ENCODE peak calls at places on chromosomes 11 and 22, in nine cellular contexts. A, C, S, Z, G, P, B, Q and O are unnamed samples.

GRCh38 chr11:96338910-96339703 is 3.9 kb downstream of the MAML2 start:
- DNase-seq in A (peak), C (peak), S (no peak), Z (peak), G (peak), P (peak), B (peak), Q (no peak), O (peak)

GRCh38 chr11:3340025-3340424 is 38.9 kb downstream of the ZNF195 start:
- DNase-seq in A (no peak), C (peak), S (peak), Z (peak), G (no peak), P (no peak), B (no peak), Q (no peak), O (peak)

GRCh38 chr22:42164901-42165300 is 34.3 kb upstream of the CYP2D6 start:
- DNase-seq in A (no peak), C (no peak), S (no peak), Z (no peak), G (no peak), P (no peak), B (no peak), Q (no peak), O (no peak)

GRCh38 chr22:35393116-35394010 is 6.6 kb upstream of the MCM5 start:
- DNase-seq in A (no peak), C (no peak), S (no peak), Z (no peak), G (no peak), P (no peak), B (no peak), Q (no peak), O (no peak)

GRCh38 chr11:96188625-96189006 is 154.4 kb downstream of the MAML2 start:
- DNase-seq in A (peak), C (peak), S (no peak), Z (peak), G (peak), P (no peak), B (peak), Q (no peak), O (no peak)

GRCh38 chr22:31130873-31131272 is 8.1 kb downstream of the INPP5J start:
- DNase-seq in A (no peak), C (no peak), S (no peak), Z (no peak), G (no peak), P (no peak), B (no peak), Q (no peak), O (no peak)

GRCh38 chr11:67584205-67584880 is 731 bp downstream of the GSTP1 start:
- DNase-seq in A (peak), C (no peak), S (no peak), Z (peak), G (peak), P (peak), B (no peak), Q (peak), O (peak)

GRCh38 chr22:17732251-17732854 is 41.9 kb downstream of the BID start:
- DNase-seq in A (no peak), C (no peak), S (no peak), Z (no peak), G (no peak), P (no peak), B (no peak), Q (no peak), O (no peak)

GRCh38 chr11:44624761-44625221 is 59.3 kb downstream of the CD82 start:
- DNase-seq in A (peak), C (no peak), S (no peak), Z (no peak), G (no peak), P (no peak), B (no peak), Q (no peak), O (no peak)

GRCh38 chr11:8642226-8642625 is 40.2 kb downstream of the TRIM66 start:
- DNase-seq in A (no peak), C (no peak), S (no peak), Z (no peak), G (no peak), P (no peak), B (no peak), Q (no peak), O (peak)

GRCh38 chr11:95084509-95084908 is 5.1 kb upstream of the ENDOD1 start:
- DNase-seq in A (peak), C (no peak), S (no peak), Z (peak), G (no peak), P (no peak), B (peak), Q (no peak), O (no peak)

GRCh38 chr22:33492210-33492651 is 428.0 kb downstream of the LARGE1 start:
- DNase-seq in A (no peak), C (no peak), S (no peak), Z (no peak), G (no peak), P (no peak), B (no peak), Q (no peak), O (no peak)

GRCh38 chr22:32331918-32332725 is 25.5 kb upstream of the RFPL3 start:
- DNase-seq in A (no peak), C (no peak), S (no peak), Z (no peak), G (no peak), P (no peak), B (no peak), Q (no peak), O (no peak)

GRCh38 chr22:44890416-44891292 is 119.2 kb downstream of the PHF21B start:
- DNase-seq in A (no peak), C (no peak), S (no peak), Z (no peak), G (no peak), P (no peak), B (no peak), Q (no peak), O (no peak)

GRCh38 chr22:29469755-29470154 is 10.3 kb upstream of the NEFH start:
- DNase-seq in A (no peak), C (no peak), S (no peak), Z (no peak), G (no peak), P (no peak), B (no peak), Q (no peak), O (no peak)

GRCh38 chr22:39519681-39520053 is 695 bp upstream of the ATF4 start:
- DNase-seq in A (peak), C (peak), S (no peak), Z (no peak), G (no peak), P (peak), B (no peak), Q (no peak), O (peak)

GRCh38 chr22:37981282-37982011 is 2.9 kb downstream of the SOX10 start:
- DNase-seq in A (no peak), C (no peak), S (no peak), Z (no peak), G (no peak), P (no peak), B (no peak), Q (no peak), O (no peak)

GRCh38 chr11:12674571-12674935 is 332 bp downstream of the TEAD1 start:
- DNase-seq in A (no peak), C (no peak), S (no peak), Z (no peak), G (no peak), P (peak), B (peak), Q (peak), O (no peak)

GRCh38 chr11:60334005-60334620 is 7.1 kb downstream of the MS4A6E start:
- DNase-seq in A (peak), C (peak), S (peak), Z (peak), G (peak), P (peak), B (peak), Q (no peak), O (peak)

GRCh38 chr11:12243511-12243910 is 133.1 kb downstream of the MICAL2 start:
- DNase-seq in A (no peak), C (no peak), S (no peak), Z (no peak), G (no peak), P (peak), B (no peak), Q (no peak), O (no peak)

GRCh38 chr11:98003606-98004371 is 1017.0 kb upstream of the CNTN5 start:
- DNase-seq in A (no peak), C (peak), S (no peak), Z (no peak), G (no peak), P (no peak), B (no peak), Q (no peak), O (no peak)

GRCh38 chr11:64996710-64997380 is at the start of gene BATF2:
- DNase-seq in A (no peak), C (peak), S (peak), Z (peak), G (peak), P (peak), B (no peak), Q (no peak), O (peak)

GRCh38 chr22:22446527-22446926 is 62.0 kb downstream of the ZNF280B start:
- DNase-seq in A (no peak), C (no peak), S (no peak), Z (no peak), G (peak), P (no peak), B (no peak), Q (no peak), O (peak)

GRCh38 chr11:34609850-34610249 is 11.0 kb upstream of the EHF start:
- DNase-seq in A (no peak), C (peak), S (no peak), Z (no peak), G (no peak), P (no peak), B (no peak), Q (no peak), O (no peak)

GRCh38 chr11:13680501-13681264 is 12.2 kb downstream of the FAR1 start:
- DNase-seq in A (no peak), C (no peak), S (no peak), Z (no peak), G (peak), P (no peak), B (no peak), Q (no peak), O (peak)

GRCh38 chr11:61160487-61161189 is 588 bp downstream of the VPS37C start:
- DNase-seq in A (no peak), C (peak), S (no peak), Z (no peak), G (peak), P (no peak), B (no peak), Q (no peak), O (no peak)

GRCh38 chr22:37267128-37267587 is 15.2 kb upstream of the CYTH4 start:
- DNase-seq in A (peak), C (peak), S (peak), Z (no peak), G (peak), P (peak), B (peak), Q (peak), O (no peak)

GRCh38 chr11:122317337-122317736 is 201.3 kb upstream of the BLID start:
- DNase-seq in A (no peak), C (peak), S (peak), Z (peak), G (no peak), P (no peak), B (no peak), Q (no peak), O (peak)

GRCh38 chr11:12827929-12828812 is 153.9 kb downstream of the TEAD1 start:
- DNase-seq in A (no peak), C (peak), S (peak), Z (peak), G (no peak), P (peak), B (no peak), Q (no peak), O (peak)

GRCh38 chr11:67600324-67601029 is 6.3 kb upstream of the NDUFV1 start:
- DNase-seq in A (no peak), C (no peak), S (no peak), Z (no peak), G (peak), P (no peak), B (no peak), Q (no peak), O (no peak)

GRCh38 chr11:107769189-107769588 is 57.3 kb upstream of the SLN start:
- DNase-seq in A (no peak), C (peak), S (no peak), Z (peak), G (peak), P (no peak), B (no peak), Q (no peak), O (peak)

GRCh38 chr22:45221201-45221600 is 19.5 kb downstream of the KIAA0930 start:
- DNase-seq in A (no peak), C (no peak), S (no peak), Z (no peak), G (no peak), P (no peak), B (no peak), Q (no peak), O (no peak)

GRCh38 chr22:44224166-44224565 is 43.4 kb downstream of the PARVG start:
- DNase-seq in A (no peak), C (peak), S (no peak), Z (no peak), G (no peak), P (peak), B (no peak), Q (no peak), O (peak)

GRCh38 chr11:74877132-74877531 is 71.8 kb downstream of the XRRA1 start:
- DNase-seq in A (no peak), C (no peak), S (no peak), Z (peak), G (peak), P (no peak), B (no peak), Q (no peak), O (no peak)

GRCh38 chr22:43630451-43630850 is 181.7 kb downstream of the EFCAB6 start:
- DNase-seq in A (no peak), C (no peak), S (no peak), Z (no peak), G (no peak), P (no peak), B (no peak), Q (no peak), O (no peak)